ENCODE peak calls at places on chromosomes 1 and 21, in nine cellular contexts. P is ovary, F is esophagus muscularis mucosa, Y is A549, L is tibial nerve, J is stomach, C is H1, M is upper lobe of left lung, Z is transverse colon. B is an unnamed sample.

GRCh38 chr1:53346007-53346813 is 18.3 kb upstream of the LRP8 start:
- DNase-seq in P (no peak), F (peak), Y (no peak), L (no peak), J (peak), C (peak), M (no peak), Z (no peak), B (no peak)

GRCh38 chr1:56452027-56453011 is 127.0 kb downstream of the PLPP3 start:
- DNase-seq in P (no peak), F (peak), Y (no peak), L (no peak), J (no peak), C (no peak), M (no peak), Z (no peak), B (peak)

GRCh38 chr1:61192666-61193325 is 110.4 kb downstream of the NFIA start:
- DNase-seq in P (no peak), F (no peak), Y (no peak), L (no peak), J (no peak), C (no peak), M (no peak), Z (no peak), B (no peak)

GRCh38 chr1:158017800-158018595 is 24.6 kb downstream of the KIRREL1 start:
- DNase-seq in P (no peak), F (no peak), Y (no peak), L (no peak), J (no peak), C (no peak), M (no peak), Z (no peak), B (no peak)

GRCh38 chr1:65165269-65166002 is 17.4 kb downstream of the AK4 start:
- DNase-seq in P (no peak), F (no peak), Y (no peak), L (no peak), J (no peak), C (no peak), M (no peak), Z (no peak), B (no peak)

GRCh38 chr1:206059354-206059915 is 6.5 kb downstream of the RHEX start:
- DNase-seq in P (no peak), F (no peak), Y (no peak), L (no peak), J (no peak), C (no peak), M (no peak), Z (no peak), B (no peak)

GRCh38 chr1:5638582-5638981 is 353.6 kb downstream of the NPHP4 start:
- DNase-seq in P (no peak), F (no peak), Y (no peak), L (no peak), J (no peak), C (peak), M (no peak), Z (no peak), B (no peak)

GRCh38 chr1:21613072-21613867 is 55.9 kb downstream of the RAP1GAP start:
- DNase-seq in P (no peak), F (no peak), Y (no peak), L (no peak), J (no peak), C (no peak), M (no peak), Z (no peak), B (no peak)

GRCh38 chr1:165375623-165376022 is 19.1 kb upstream of the LMX1A start:
- DNase-seq in P (no peak), F (no peak), Y (no peak), L (no peak), J (no peak), C (no peak), M (no peak), Z (no peak), B (no peak)

GRCh38 chr21:43211085-43212071 is 42.6 kb downstream of the CRYAA start:
- DNase-seq in P (no peak), F (no peak), Y (no peak), L (peak), J (peak), C (no peak), M (peak), Z (peak), B (peak)

GRCh38 chr1:172976222-172977041 is 74.3 kb downstream of the TNFSF18 start:
- DNase-seq in P (no peak), F (no peak), Y (peak), L (no peak), J (peak), C (no peak), M (no peak), Z (peak), B (no peak)

GRCh38 chr1:98962156-98962555 is 42.5 kb downstream of the PLPPR5 start:
- DNase-seq in P (no peak), F (no peak), Y (no peak), L (no peak), J (no peak), C (no peak), M (no peak), Z (no peak), B (no peak)

GRCh38 chr1:17392199-17392740 is 20.3 kb downstream of the PADI6 start:
- DNase-seq in P (no peak), F (no peak), Y (no peak), L (no peak), J (no peak), C (no peak), M (no peak), Z (no peak), B (no peak)

GRCh38 chr1:40840526-40841323 is 21.4 kb downstream of the CITED4 start:
- DNase-seq in P (no peak), F (no peak), Y (no peak), L (no peak), J (no peak), C (no peak), M (no peak), Z (no peak), B (no peak)

GRCh38 chr1:184300446-184300845 is 86.4 kb upstream of the C1orf21 start:
- DNase-seq in P (no peak), F (no peak), Y (no peak), L (no peak), J (no peak), C (no peak), M (no peak), Z (no peak), B (no peak)

GRCh38 chr1:55490556-55490955 is 275.4 kb upstream of the USP24 start:
- DNase-seq in P (no peak), F (no peak), Y (no peak), L (no peak), J (no peak), C (no peak), M (no peak), Z (no peak), B (no peak)

GRCh38 chr1:118984990-118985608 is 3.0 kb downstream of the TBX15 start:
- DNase-seq in P (no peak), F (no peak), Y (no peak), L (no peak), J (no peak), C (no peak), M (peak), Z (no peak), B (no peak)

GRCh38 chr1:174116042-174116441 is 43.3 kb upstream of the RABGAP1L start:
- DNase-seq in P (no peak), F (no peak), Y (no peak), L (no peak), J (no peak), C (no peak), M (no peak), Z (no peak), B (no peak)

GRCh38 chr1:42173961-42174715 is 9.6 kb upstream of the GUCA2A start:
- DNase-seq in P (no peak), F (no peak), Y (no peak), L (no peak), J (no peak), C (no peak), M (no peak), Z (no peak), B (no peak)

GRCh38 chr21:42545745-42546144 is 32.1 kb downstream of the SLC37A1 start:
- DNase-seq in P (no peak), F (no peak), Y (no peak), L (no peak), J (no peak), C (no peak), M (no peak), Z (no peak), B (peak)

GRCh38 chr1:112923956-112924349 is 32.0 kb downstream of the SLC16A1 start:
- DNase-seq in P (no peak), F (no peak), Y (no peak), L (no peak), J (no peak), C (no peak), M (peak), Z (no peak), B (no peak)

GRCh38 chr1:43563779-43564616 is 33.3 kb downstream of the PTPRF start:
- DNase-seq in P (peak), F (no peak), Y (no peak), L (no peak), J (no peak), C (no peak), M (no peak), Z (no peak), B (peak)

DNA sequence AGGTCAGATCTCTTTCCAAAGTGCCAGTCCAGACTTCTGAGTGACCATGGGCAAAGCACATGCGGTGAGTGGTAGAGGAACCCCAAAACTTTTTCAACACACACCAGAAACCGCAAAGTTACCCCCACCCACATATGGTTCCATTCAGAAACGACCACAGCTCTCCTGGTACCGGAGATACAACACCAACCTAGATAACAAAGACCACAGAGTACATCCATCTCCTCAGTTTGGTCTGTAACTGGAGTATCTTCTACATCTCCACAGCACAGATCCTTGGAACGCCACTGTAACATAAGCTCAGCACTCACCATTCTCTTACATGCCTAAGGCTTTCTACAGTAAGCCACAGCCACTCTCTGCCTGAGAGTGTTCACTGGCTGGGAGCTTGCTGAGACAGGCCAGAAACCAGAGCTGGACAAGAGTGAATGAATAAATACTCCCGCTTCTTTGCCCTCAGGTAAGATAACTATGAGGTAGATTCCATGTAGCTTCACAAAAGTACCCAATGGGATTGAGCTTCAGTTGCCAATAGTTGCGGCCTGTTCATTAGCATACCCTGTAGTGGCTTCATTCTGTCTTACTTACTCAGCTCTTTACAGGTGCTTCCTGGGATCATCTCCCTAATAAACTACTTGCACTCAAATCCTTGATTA is 81.8 kb downstream of the SMYD3 start:
- DNase-seq in P (no peak), F (no peak), Y (no peak), L (no peak), J (no peak), C (no peak), M (no peak), Z (no peak), B (no peak)
- TF ChIP-seq EP300 in P (no peak), F (no peak), Y (no peak), L (no peak), J (no peak), C (no peak), M (no peak), Z (no peak), B (no peak)

DNA sequence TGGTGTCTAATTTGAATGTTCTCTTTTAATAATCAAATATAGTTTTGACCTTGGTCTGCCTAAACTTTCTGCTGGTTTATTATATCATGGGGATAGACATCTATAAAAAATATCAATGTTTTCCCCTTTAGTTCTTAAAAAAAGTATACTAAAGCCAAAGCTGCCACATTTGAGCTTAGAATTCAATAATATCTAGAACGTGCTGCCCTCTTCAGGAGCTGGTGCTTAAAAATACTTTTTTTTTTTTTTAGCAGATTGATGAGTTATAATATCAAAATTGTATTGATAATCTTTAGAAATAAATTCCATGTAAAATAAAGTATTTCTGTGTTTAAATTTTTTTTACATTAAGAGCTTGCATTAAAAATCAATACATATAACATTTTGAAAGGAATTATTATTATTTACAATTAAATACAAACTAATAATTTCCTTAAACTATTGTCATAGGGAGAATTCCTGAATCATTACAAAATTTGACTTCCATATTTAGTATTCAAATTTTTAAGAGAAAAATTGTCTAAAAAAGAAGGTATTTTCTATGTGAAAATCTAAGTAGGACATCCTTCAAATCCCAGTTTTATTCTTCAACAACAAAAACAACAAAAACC is 40.1 kb upstream of the ADGRL2 start:
- DNase-seq in P (no peak), F (no peak), Y (no peak), L (no peak), J (no peak), C (no peak), M (no peak), Z (no peak), B (no peak)
- TF ChIP-seq CTCF in P (peak), F (peak), Y (peak), L (no peak), J (no peak), C (no peak), M (no peak), Z (peak), B (no peak)

GRCh38 chr1:18760156-18760555 is 99.3 kb downstream of the TAS1R2 start:
- DNase-seq in P (no peak), F (no peak), Y (no peak), L (no peak), J (no peak), C (no peak), M (no peak), Z (no peak), B (no peak)
- H3K4me3 ChIP-seq in P (no peak), F (no peak), Y (no peak), L (no peak), J (no peak), C (no peak), M (no peak), Z (no peak), B (no peak)

GRCh38 chr1:59061876-59062275 is 235.0 kb upstream of the FGGY start:
- DNase-seq in P (peak), F (peak), Y (no peak), L (peak), J (no peak), C (no peak), M (no peak), Z (peak), B (peak)
- TF ChIP-seq EP300 in P (no peak), F (peak), Y (no peak), L (peak), J (no peak), C (no peak), M (peak), Z (no peak), B (no peak)

DNA sequence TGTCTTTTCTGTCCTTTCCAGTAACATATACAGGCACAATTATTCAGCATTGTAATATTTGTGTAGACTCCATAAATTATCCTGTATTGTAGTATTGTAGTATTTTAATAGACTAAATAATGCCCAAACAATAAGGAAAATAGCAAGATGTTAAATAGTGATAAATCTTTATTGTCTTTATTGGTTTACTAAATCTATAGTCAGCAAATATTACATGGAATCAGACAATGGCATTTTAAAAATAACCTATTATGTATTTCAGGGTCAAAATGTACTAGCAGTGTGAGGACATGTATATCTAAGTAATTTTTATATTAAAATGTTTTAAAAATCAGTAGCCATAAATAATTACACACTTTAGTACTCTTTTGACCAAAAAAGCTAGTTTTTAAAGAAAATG is 202.3 kb downstream of the GREM2 start:
- DNase-seq in P (no peak), F (no peak), Y (no peak), L (no peak), J (no peak), C (no peak), M (no peak), Z (no peak), B (no peak)
- TF ChIP-seq CTCF in P (no peak), F (no peak), Y (no peak), L (no peak), J (no peak), C (no peak), M (no peak), Z (no peak), B (no peak)

B was measured in sigmoid colon.